ENCODE peak calls at places on chromosomes 1 and 21, in nine cellular contexts. C is EH; T is NAMALWA; G is activated T-helper 1 cell treated with anti-CD3 and anti-CD28 coated beads, Interleukin-12 subunit alpha, Interleukin-12 subunit beta, Interleukin-2, Interleukin-4 antibody, amounts not matched to agents 30 ng/mL and 10 ng/mL and 1 ng/mL, durations not matched to agents 14 hours and 24 hours and 36 hours; O is RWPE1; L is Calu3; W is posterior cingulate gyrus; E is SW480; P is AG08396. D is an unnamed sample.

GRCh38 chr1:219294251-219294650 is 120.6 kb downstream of the LYPLAL1 start:
- DNase-seq in P (no peak), G (no peak), T (no peak), C (peak; percentile 57), W (no peak), E (no peak), O (no peak), L (no peak), D (no peak)

GRCh38 chr1:210663730-210664573 is 335.2 kb downstream of the HHAT start:
- DNase-seq in T (no peak), P (no peak), O (no peak), W (no peak), G (no peak), L (no peak), E (no peak), C (no peak), D (no peak)

GRCh38 chr1:40855513-40855912 is 6.7 kb downstream of the CITED4 start:
- DNase-seq in O (no peak), C (no peak), P (no peak), L (no peak), G (no peak), W (no peak), T (peak; percentile 29), E (no peak), D (no peak)

GRCh38 chr1:43522776-43523480 is 7.8 kb upstream of the PTPRF start:
- DNase-seq in T (no peak), L (peak; percentile 71), W (no peak), P (peak; percentile 68), O (peak; percentile 99), G (no peak), C (peak; percentile 79), E (peak; percentile 94), D (no peak)

GRCh38 chr1:211352985-211353515 is 26.4 kb downstream of the TRAF5 start:
- DNase-seq in E (peak; percentile 99), W (no peak), C (peak; percentile 34), G (no peak), L (peak; percentile 77), P (peak; percentile 32), O (peak; percentile 26), T (peak; percentile 82), D (peak; percentile 76)

GRCh38 chr1:232628335-232629214 is 1.4 kb downstream of the SIPA1L2 start:
- DNase-seq in W (no peak), C (peak; percentile 46), G (no peak), O (no peak), P (peak; percentile 15), T (peak; percentile 43), L (no peak), E (peak; percentile 20), D (no peak)

GRCh38 chr1:17347769-17348592 is 24.0 kb upstream of the PADI6 start:
- DNase-seq in L (no peak), O (peak; percentile 90), T (no peak), W (no peak), G (no peak), E (peak; percentile 75), P (peak; percentile 32), C (peak; percentile 49), D (no peak)

GRCh38 chr1:233651563-233652233 is 37.8 kb downstream of the KCNK1 start:
- DNase-seq in G (no peak), T (no peak), O (no peak), C (no peak), W (no peak), P (no peak), E (no peak), L (no peak), D (no peak)

GRCh38 chr1:24067978-24068377 is 44.0 kb downstream of the MYOM3 start:
- DNase-seq in T (no peak), O (no peak), E (no peak), C (no peak), G (no peak), L (no peak), P (no peak), W (no peak), D (no peak)

GRCh38 chr1:214002472-214002871 is 14.7 kb downstream of the PROX1 start:
- DNase-seq in G (no peak), T (no peak), L (no peak), E (no peak), O (peak; percentile 17), P (peak; percentile 29), C (peak; percentile 29), W (no peak), D (no peak)

GRCh38 chr1:50271968-50272578 is 151.2 kb downstream of the DMRTA2 start:
- DNase-seq in T (peak; percentile 61), W (peak; percentile 50), G (no peak), O (peak; percentile 37), C (no peak), P (peak; percentile 11), L (peak; percentile 65), E (peak; percentile 20), D (peak; percentile 17)

GRCh38 chr1:108190686-108191416 is 9.3 kb downstream of the SLC25A24 start:
- DNase-seq in P (no peak), W (no peak), G (no peak), C (no peak), T (peak; percentile 14), L (no peak), E (no peak), O (no peak), D (no peak)

GRCh38 chr21:42238185-42238934 is 19.4 kb downstream of the ABCG1 start:
- DNase-seq in L (no peak), T (peak; percentile 64), G (peak; percentile 33), O (no peak), C (no peak), W (no peak), E (no peak), P (no peak), D (peak; percentile 71)